ENCODE peak calls at places on chromosomes 1 and 21, in four cellular contexts. Y is neural progenitor cell; D is PC-3; S is stimulated activated CD4-positive, alpha-beta T cell treated with anti-CD3 and anti-CD28 coated beads, Interleukin-4, amount 100 ng/mL, for 48 hours. X is an unnamed sample.

GRCh38 chr1:103108525-103109150 is 316 bp upstream of the COL11A1 start:
- DNase-seq in Y (peak; percentile 95), D (no peak), S (no peak), X (no peak)

GRCh38 chr1:173444757-173445156 is 32.4 kb upstream of the PRDX6 start:
- DNase-seq in Y (peak; percentile 33), S (no peak), D (peak; percentile 33), X (no peak)

GRCh38 chr1:79044974-79045650 is 38.6 kb upstream of the ADGRL4 start:
- DNase-seq in D (no peak), S (no peak), Y (peak; percentile 66), X (no peak)

GRCh38 chr1:54987830-54988705 is 7.6 kb downstream of the TMEM61 start:
- DNase-seq in Y (no peak), D (no peak), S (no peak), X (no peak)

GRCh38 chr1:246503341-246503740 is 3.7 kb downstream of the SMYD3 start:
- DNase-seq in Y (no peak), D (peak; percentile 97), S (no peak), X (no peak)

GRCh38 chr1:168482106-168482505 is 61.7 kb downstream of the XCL2 start:
- DNase-seq in Y (peak; percentile 84), S (no peak), D (no peak), X (no peak)

GRCh38 chr1:45499415-45499769 is 481 bp downstream of the CCDC163 start:
- DNase-seq in D (no peak), Y (no peak), S (no peak), X (no peak)

GRCh38 chr1:218384576-218384975 is 39.4 kb downstream of the TGFB2 start:
- DNase-seq in Y (no peak), D (peak; percentile 84), S (no peak), X (no peak)

GRCh38 chr1:80801691-80802090 is 999.0 kb upstream of the ADGRL2 start:
- DNase-seq in D (no peak), Y (no peak), S (no peak), X (no peak)

GRCh38 chr21:38258803-38259485 is 2.2 kb downstream of the KCNJ15 start:
- DNase-seq in S (no peak), Y (no peak), D (peak; percentile 22), X (no peak)

GRCh38 chr1:39050001-39050400 is 23.9 kb downstream of the NDUFS5 start:
- DNase-seq in D (no peak), S (no peak), Y (no peak), X (no peak)

GRCh38 chr1:116299248-116299647 is 73.8 kb upstream of the ATP1A1 start:
- DNase-seq in D (no peak), Y (no peak), S (no peak), X (no peak)

GRCh38 chr1:208010487-208011079 is 99.7 kb upstream of the CD34 start:
- DNase-seq in S (no peak), Y (no peak), D (no peak), X (no peak)

GRCh38 chr1:214400136-214400535 is 119.2 kb downstream of the SMYD2 start:
- DNase-seq in D (no peak), Y (no peak), S (no peak), X (no peak)

GRCh38 chr1:222801067-222801466 is 13.8 kb upstream of the DISP1 start:
- DNase-seq in D (no peak), Y (no peak), S (no peak), X (no peak)

GRCh38 chr1:94787676-94788075 is 32.5 kb upstream of the SLC44A3 start:
- DNase-seq in S (no peak), Y (no peak), D (no peak), X (no peak)

GRCh38 chr1:68346192-68346808 is 103.5 kb downstream of the RPE65 start:
- DNase-seq in D (peak; percentile 58), Y (peak; percentile 33), S (no peak), X (no peak)

GRCh38 chr1:44359234-44359937 is 4.3 kb upstream of the ERI3 start:
- DNase-seq in Y (no peak), D (peak; percentile 50), S (no peak), X (no peak)

GRCh38 chr1:9731051-9731537 is 79.6 kb downstream of the PIK3CD start:
- DNase-seq in Y (no peak), S (no peak), D (no peak), X (no peak)

GRCh38 chr21:31198575-31198974 is 145.5 kb downstream of the TIAM1 start:
- DNase-seq in D (peak; percentile 85), S (no peak), Y (peak; percentile 57), X (no peak)

GRCh38 chr1:11934295-11935039 is at the start of gene PLOD1:
- DNase-seq in Y (peak; percentile 79), D (peak; percentile 86), S (peak; percentile 81), X (no peak)

GRCh38 chr1:201264072-201264471 is 19.2 kb upstream of the PKP1 start:
- DNase-seq in S (no peak), D (no peak), Y (no peak), X (no peak)

GRCh38 chr1:43156026-43156425 is 16.1 kb downstream of the EBNA1BP2 start:
- DNase-seq in Y (no peak), D (no peak), S (no peak), X (no peak)